ENCODE peak calls at places on chromosome 11, in seven cellular contexts. M is globus pallidus, A is activated T-cell treated with anti-CD3 and anti-CD28 coated beads for 24 hours, F is frontal cortex, B is iPS DF 19.7, K is lower lobe of right lung, H is heart right ventricle. U is an unnamed sample.

GRCh38 chr11:118033443-118033842 is 43.4 kb upstream of the TMPRSS4 start:
- DNase-seq in H (no peak), B (no peak), M (no peak), A (no peak), K (no peak), F (no peak), U (no peak)

GRCh38 chr11:131195801-131196517 is 174.5 kb upstream of the NTM start:
- DNase-seq in F (no peak), H (peak), A (no peak), B (no peak), M (peak), K (peak), U (peak)

GRCh38 chr11:100687032-100687629 is at the start of gene ARHGAP42:
- DNase-seq in M (peak), F (peak), H (peak), A (peak), K (peak), B (peak), U (peak)

GRCh38 chr11:108324587-108324986 is 101.7 kb downstream of the ATM start:
- DNase-seq in K (no peak), H (no peak), M (no peak), A (no peak), B (no peak), F (no peak), U (no peak)

GRCh38 chr11:68905421-68906360 is 2.0 kb downstream of the IGHMBP2 start:
- DNase-seq in M (no peak), K (no peak), F (no peak), B (no peak), H (no peak), A (no peak), U (no peak)

GRCh38 chr11:15655552-15655951 is 540.8 kb downstream of the INSC start:
- DNase-seq in K (no peak), H (no peak), M (no peak), F (no peak), B (no peak), A (no peak), U (no peak)

GRCh38 chr11:103661991-103662390 is 374.4 kb upstream of the DDI1 start:
- DNase-seq in F (no peak), B (no peak), M (no peak), A (no peak), H (no peak), K (no peak), U (no peak)

GRCh38 chr11:11262171-11262920 is 90.7 kb downstream of the CSNK2A3 start:
- DNase-seq in H (no peak), M (no peak), K (no peak), B (no peak), F (no peak), A (no peak), U (no peak)

GRCh38 chr11:12397953-12398352 is 20.6 kb downstream of the PARVA start:
- DNase-seq in M (no peak), H (peak), A (no peak), F (no peak), B (no peak), K (no peak), U (no peak)

GRCh38 chr11:3835752-3836151 is 5.0 kb downstream of the RHOG start:
- DNase-seq in F (no peak), A (no peak), B (no peak), M (peak), H (peak), K (no peak), U (no peak)

GRCh38 chr11:128153697-128154048 is 433.7 kb downstream of the ETS1 start:
- DNase-seq in H (no peak), K (no peak), B (no peak), A (no peak), M (no peak), F (no peak), U (no peak)

GRCh38 chr11:7353100-7353499 is 101.4 kb downstream of the SYT9 start:
- DNase-seq in M (peak), B (peak), A (no peak), F (no peak), K (peak), H (peak), U (peak)

GRCh38 chr11:11279956-11280689 is 72.9 kb downstream of the CSNK2A3 start:
- DNase-seq in B (peak), K (no peak), A (no peak), F (no peak), M (no peak), H (no peak), U (no peak)

GRCh38 chr11:65535102-65535501 is 10.2 kb downstream of the SCYL1 start:
- DNase-seq in K (no peak), F (no peak), B (no peak), A (no peak), M (no peak), H (no peak), U (no peak)

GRCh38 chr11:114846040-114846791 is 167.9 kb downstream of the NXPE2 start:
- DNase-seq in B (no peak), A (no peak), H (peak), F (no peak), K (no peak), M (peak), U (no peak)

GRCh38 chr11:61482513-61482912 is 26.0 kb upstream of the LRRC10B start:
- DNase-seq in M (no peak), K (no peak), A (peak), F (no peak), B (no peak), H (no peak), U (peak)

GRCh38 chr11:72244317-72245231 is 598 bp upstream of the PHOX2A start:
- DNase-seq in K (no peak), M (no peak), B (no peak), H (no peak), A (no peak), F (no peak), U (no peak)

GRCh38 chr11:1831338-1832180 is 3.2 kb upstream of the SYT8 start:
- DNase-seq in A (no peak), M (no peak), F (no peak), K (peak), B (no peak), H (no peak), U (peak)

GRCh38 chr11:111472228-111472627 is 40.0 kb downstream of the BTG4 start:
- DNase-seq in F (no peak), A (no peak), B (no peak), M (no peak), K (no peak), H (no peak), U (no peak)

GRCh38 chr11:12123799-12124198 is 13.4 kb downstream of the MICAL2 start:
- DNase-seq in H (no peak), A (no peak), F (no peak), K (no peak), B (no peak), M (no peak), U (no peak)

GRCh38 chr11:43548921-43549320 is 131.6 kb upstream of the HSD17B12 start:
- DNase-seq in H (no peak), B (no peak), F (no peak), K (no peak), A (no peak), M (no peak), U (no peak)

GRCh38 chr11:67732045-67732787 is 57.8 kb upstream of the ALDH3B2 start:
- DNase-seq in A (peak), B (no peak), M (peak), K (no peak), F (no peak), H (no peak), U (no peak)

GRCh38 chr11:76601712-76602111 is 68.8 kb downstream of the LRRC32 start:
- DNase-seq in K (no peak), H (peak), A (no peak), B (no peak), F (no peak), M (no peak), U (no peak)

GRCh38 chr11:67582026-67582425 is 1.6 kb upstream of the GSTP1 start:
- DNase-seq in M (no peak), H (no peak), A (no peak), B (no peak), K (no peak), F (no peak), U (no peak)

GRCh38 chr11:106988151-106988806 is 30.0 kb downstream of the GUCY1A2 start:
- DNase-seq in A (no peak), F (no peak), K (no peak), H (peak), M (no peak), B (no peak), U (no peak)

GRCh38 chr11:72579816-72580647 is 94.2 kb downstream of the PDE2A start:
- DNase-seq in M (no peak), F (no peak), B (no peak), K (peak), H (no peak), A (no peak), U (peak)

GRCh38 chr11:126701555-126701897 is 299.0 kb downstream of the KIRREL3 start:
- DNase-seq in H (no peak), K (no peak), A (no peak), M (no peak), F (no peak), B (no peak), U (no peak)

GRCh38 chr11:6297831-6298230 is 22.5 kb downstream of the CAVIN3 start:
- DNase-seq in F (no peak), A (no peak), H (no peak), K (no peak), B (no peak), M (no peak), U (no peak)

GRCh38 chr11:113796663-113797259 is 17.2 kb downstream of the CLDN25 start:
- DNase-seq in H (peak), A (no peak), B (no peak), F (peak), M (peak), K (no peak), U (peak)

GRCh38 chr11:5507586-5508305 is 2.0 kb downstream of the UBQLN3 start:
- DNase-seq in A (no peak), M (no peak), B (no peak), K (no peak), F (no peak), H (no peak), U (no peak)

GRCh38 chr11:105108247-105108646 is 31.3 kb downstream of the CARD18 start:
- DNase-seq in F (no peak), A (no peak), H (no peak), K (no peak), M (no peak), B (no peak), U (no peak)

GRCh38 chr11:3340025-3340424 is 38.9 kb downstream of the ZNF195 start:
- DNase-seq in K (no peak), B (no peak), M (no peak), F (no peak), H (no peak), A (no peak), U (no peak)

GRCh38 chr11:45484326-45484725 is 181.1 kb downstream of the CHST1 start:
- DNase-seq in F (no peak), A (no peak), K (no peak), B (no peak), H (no peak), M (no peak), U (no peak)